ENCODE peak calls at places on chromosomes 11 and 22, in eight cellular contexts. Z, W, G, B, J, K, S and H are unnamed samples.

GRCh38 chr22:35634981-35635540 is 13.2 kb upstream of the APOL6 start:
- DNase-seq in J (no peak), G (no peak), S (no peak), K (peak; percentile 8), W (no peak), Z (no peak), B (no peak), H (peak; percentile 62)

GRCh38 chr22:21646608-21647590 is 4.8 kb downstream of the SDF2L1 start:
- DNase-seq in G (peak; percentile 75), B (no peak), S (no peak), W (peak; percentile 87), Z (peak; percentile 84), J (no peak), K (peak; percentile 91), H (peak; percentile 88)

GRCh38 chr11:111635706-111636045 is 33.4 kb downstream of the SIK2 start:
- DNase-seq in S (no peak), Z (no peak), G (no peak), W (peak; percentile 49), B (no peak), J (no peak), K (peak; percentile 80), H (no peak)

GRCh38 chr11:72589802-72590761 is 84.1 kb downstream of the PDE2A start:
- DNase-seq in Z (no peak), B (no peak), S (no peak), J (peak; percentile 21), G (peak; percentile 74), W (peak; percentile 21), K (peak; percentile 36), H (peak; percentile 41)

GRCh38 chr11:123083623-123084029 is 21.7 kb upstream of the HSPA8 start:
- DNase-seq in W (peak; percentile 98), B (peak; percentile 89), J (no peak), S (peak; percentile 80), Z (peak; percentile 93), K (peak; percentile 95), G (no peak), H (no peak)

GRCh38 chr11:14190992-14191773 is 167.8 kb downstream of the RRAS2 start:
- DNase-seq in W (peak; percentile 21), K (no peak), J (no peak), S (no peak), B (no peak), Z (no peak), G (no peak), H (no peak)

GRCh38 chr11:31821779-31822574 is 10.9 kb upstream of the PAX6 start:
- DNase-seq in K (peak; percentile 58), S (no peak), G (no peak), W (no peak), Z (no peak), B (no peak), J (no peak), H (no peak)

GRCh38 chr11:32751381-32751780 is 43.1 kb downstream of the CCDC73 start:
- DNase-seq in J (no peak), S (no peak), K (no peak), G (no peak), B (no peak), Z (no peak), W (no peak), H (no peak)

GRCh38 chr11:79139900-79140299 is 300.9 kb downstream of the TENM4 start:
- DNase-seq in G (no peak), S (no peak), W (no peak), K (no peak), Z (no peak), J (no peak), B (no peak), H (no peak)

GRCh38 chr11:131235328-131236298 is 134.8 kb upstream of the NTM start:
- DNase-seq in J (no peak), G (no peak), K (no peak), W (no peak), S (no peak), B (no peak), Z (no peak), H (no peak)

GRCh38 chr11:47980907-47981621 is 705 bp downstream of the PTPRJ start:
- DNase-seq in B (no peak), K (peak; percentile 72), S (no peak), W (peak; percentile 79), J (peak; percentile 56), G (peak; percentile 82), Z (peak; percentile 60), H (peak; percentile 41)

GRCh38 chr11:33207408-33207985 is 46.2 kb upstream of the CSTF3 start:
- DNase-seq in J (no peak), B (no peak), Z (no peak), W (peak; percentile 19), G (no peak), S (no peak), K (no peak), H (no peak)

GRCh38 chr11:32939046-32939445 is 46.4 kb downstream of the QSER1 start:
- DNase-seq in S (no peak), W (no peak), Z (no peak), G (no peak), J (no peak), K (no peak), B (no peak), H (peak; percentile 38)

GRCh38 chr11:119338318-119338890 is 2.3 kb downstream of the C1QTNF5 start:
- DNase-seq in W (peak; percentile 87), G (peak; percentile 78), S (no peak), Z (peak; percentile 82), B (no peak), K (peak; percentile 91), J (no peak), H (peak; percentile 71)
- H3K4me3 ChIP-seq in W (peak overlapping the region; percentile 11), G (peak overlapping the region; percentile 54), S (peak overlapping the region; percentile 91), Z (no peak overlapping the region), B (no peak overlapping the region), K (peak overlapping the region; percentile 31), J (no peak overlapping the region), H (no peak overlapping the region)

DNA sequence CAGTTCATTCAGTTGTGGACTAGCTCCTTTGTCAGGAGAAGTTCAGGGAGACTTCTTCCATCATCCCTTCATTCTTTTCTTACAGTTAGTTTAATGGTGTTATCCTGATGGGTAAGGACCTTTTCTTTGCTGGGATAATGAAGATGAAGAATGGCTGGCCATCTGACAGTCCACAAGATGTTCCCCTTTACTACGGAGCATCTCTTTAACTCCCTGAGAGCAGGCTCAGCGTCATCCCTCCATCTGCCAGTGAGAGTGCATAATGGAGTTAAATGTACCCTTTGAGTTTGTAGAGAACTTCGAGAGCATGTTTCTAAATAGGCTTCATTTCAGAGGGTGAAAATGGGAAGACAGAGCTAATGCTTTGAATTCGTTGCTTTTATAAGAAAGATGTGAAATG is 1.6 kb downstream of the EP300 start:
- DNase-seq in Z (peak; percentile 53), K (peak; percentile 55), G (no peak), B (no peak), W (peak; percentile 58), J (no peak), S (no peak), H (peak; percentile 35)
- TF ChIP-seq CTCF in Z (no peak), K (no peak), G (no peak), B (no peak), W (no peak), J (no peak), S (no peak), H (no peak)

GRCh38 chr11:124672531-124673215 is 866 bp downstream of the SIAE start:
- DNase-seq in W (no peak), J (no peak), S (no peak), Z (peak; percentile 32), B (no peak), K (no peak), G (no peak), H (no peak)

GRCh38 chr11:124673333-124674167 is at the start of the genes SIAE and SPA17:
- DNase-seq in S (peak; percentile 82), G (peak; percentile 98), J (peak; percentile 91), K (peak; percentile 97), B (peak; percentile 77), W (peak; percentile 97), Z (peak; percentile 96), H (peak; percentile 97)

GRCh38 chr11:124674168-124674517 is 439 bp downstream of the SPA17 start:
- DNase-seq in G (no peak), K (no peak), W (no peak), B (no peak), Z (peak; percentile 24), S (no peak), J (no peak), H (no peak)

GRCh38 chr11:124676386-124676785 is 2.7 kb downstream of the SPA17 start:
- DNase-seq in J (no peak), W (peak; percentile 42), S (no peak), Z (peak; percentile 64), B (no peak), G (no peak), K (peak; percentile 28), H (no peak)

DNA sequence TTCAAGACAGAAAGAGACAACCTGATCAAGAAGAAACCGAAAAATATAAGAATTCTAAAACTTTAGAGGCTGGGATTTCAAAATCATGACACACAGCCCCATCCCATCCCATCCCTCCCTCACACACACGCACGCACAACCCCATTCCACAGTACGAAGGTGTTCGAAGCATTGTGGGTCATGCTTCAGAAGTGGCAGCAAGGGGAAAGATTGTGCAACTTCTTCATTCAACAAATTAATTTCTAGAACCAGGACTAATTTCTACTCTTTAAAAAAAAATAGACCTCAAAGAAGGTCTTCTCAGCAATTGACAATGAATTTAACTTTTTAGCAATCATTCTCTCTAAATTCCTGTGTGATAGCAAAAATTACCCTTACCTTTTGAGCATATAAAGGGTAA is 867 bp downstream of the SPA17 start:
- DNase-seq in G (no peak), Z (no peak), S (no peak), J (no peak), W (no peak), K (no peak), B (no peak), H (no peak)
- H3K4me3 ChIP-seq in G (peak overlapping the region; percentile 78), Z (no peak overlapping the region), S (peak overlapping the region; percentile 90), J (peak overlapping the region; percentile 85), W (peak overlapping the region; percentile 85), K (peak overlapping the region; percentile 73), B (peak overlapping the region; percentile 87), H (peak overlapping the region; percentile 77)

GRCh38 chr11:27555264-27555663 is 48.7 kb upstream of the LIN7C start:
- DNase-seq in G (no peak), K (no peak), J (no peak), W (no peak), B (no peak), S (no peak), Z (no peak), H (no peak)

GRCh38 chr11:27558401-27558800 is 51.8 kb upstream of the LIN7C start:
- DNase-seq in B (no peak), W (no peak), Z (no peak), J (no peak), G (no peak), K (no peak), S (no peak), H (no peak)

GRCh38 chr11:27553186-27553585 is 46.6 kb upstream of the LIN7C start:
- DNase-seq in B (peak; percentile 35), K (peak; percentile 76), J (no peak), G (no peak), S (no peak), W (peak; percentile 6), Z (no peak), H (no peak)

GRCh38 chr11:27552356-27552755 is 45.8 kb upstream of the LIN7C start:
- DNase-seq in W (no peak), Z (no peak), S (no peak), G (no peak), B (no peak), K (no peak), J (no peak), H (no peak)

DNA sequence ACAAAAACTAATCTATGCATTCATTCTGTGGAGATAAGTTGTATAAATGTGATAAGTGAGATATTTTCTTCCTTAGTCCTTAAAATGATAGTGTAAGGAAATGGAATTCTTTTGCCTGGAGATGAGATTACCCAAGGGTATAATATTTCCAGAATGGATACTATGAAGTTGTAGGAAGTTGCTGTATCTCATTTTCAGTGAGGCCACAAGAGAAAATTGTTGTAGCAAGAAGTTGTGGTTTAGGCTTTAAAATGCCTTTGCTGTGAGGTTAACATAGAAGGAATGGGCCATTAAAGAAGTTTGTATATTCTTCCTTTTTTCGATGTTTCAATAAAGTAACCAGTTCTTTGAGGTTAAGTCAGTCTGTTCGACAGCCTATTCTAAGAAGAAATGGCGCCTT is 50.7 kb upstream of the LIN7C start:
- DNase-seq in Z (no peak), B (no peak), G (no peak), K (no peak), J (no peak), S (no peak), W (no peak), H (no peak)
- TF ChIP-seq CTCF in Z (no peak), B (no peak), G (no peak), K (no peak), J (no peak), S (no peak), W (no peak), H (no peak)